ENCODE peak calls at places on chromosomes 13 and 19, in eight cellular contexts. L is IMR-90; F is thoracic aorta; D is CD4-positive, alpha-beta memory T cell; T is adipocyte; E is ovary; A is cardiac fibroblast; M is PC-9. G is an unnamed sample.

GRCh38 chr13:30744056-30744684 is 8.8 kb downstream of the ALOX5AP start:
- DNase-seq in M (peak), A (peak), F (no peak), T (peak), D (peak), E (no peak), L (peak), G (no peak)

GRCh38 chr13:28492527-28493367 is 2.2 kb downstream of the FLT1 start:
- DNase-seq in M (no peak), D (peak), T (peak), A (no peak), F (no peak), L (no peak), E (no peak), G (no peak)

GRCh38 chr19:6677924-6678689 is 8.1 kb upstream of the TNFSF14 start:
- DNase-seq in M (no peak), A (peak), D (no peak), E (no peak), F (no peak), T (no peak), L (no peak), G (no peak)

GRCh38 chr19:9565900-9566705 is 18.2 kb downstream of the ZNF121 start:
- DNase-seq in F (no peak), M (no peak), A (peak), T (no peak), L (peak), D (no peak), E (no peak), G (peak)

GRCh38 chr19:17680235-17680722 is 7.9 kb downstream of the UNC13A start:
- DNase-seq in T (peak), M (peak), F (peak), D (peak), L (peak), E (peak), A (peak), G (peak)

GRCh38 chr13:39777527-39778061 is 122.1 kb downstream of the COG6 start:
- DNase-seq in E (no peak), F (no peak), T (peak), D (peak), M (peak), A (peak), L (peak), G (peak)

GRCh38 chr19:11325544-11325943 is 13.9 kb downstream of the RAB3D start:
- DNase-seq in F (no peak), A (no peak), M (no peak), E (no peak), D (no peak), L (no peak), T (no peak), G (no peak)

GRCh38 chr19:38817081-38817480 is 4.3 kb upstream of the LGALS4 start:
- DNase-seq in F (no peak), M (no peak), E (no peak), L (no peak), A (no peak), D (no peak), T (no peak), G (no peak)

GRCh38 chr13:48437381-48437780 is 24.5 kb upstream of the LPAR6 start:
- DNase-seq in M (no peak), E (peak), T (peak), A (peak), F (no peak), D (no peak), L (peak), G (peak)

GRCh38 chr13:62294210-62294609 is 878.6 kb upstream of the PCDH20 start:
- DNase-seq in T (peak), A (peak), F (no peak), D (no peak), E (no peak), L (peak), M (no peak), G (no peak)

GRCh38 chr13:20519887-20520286 is 5.8 kb downstream of the CRYL1 start:
- DNase-seq in L (no peak), M (no peak), A (no peak), F (no peak), E (no peak), D (no peak), T (peak), G (peak)

GRCh38 chr13:53201454-53202225 is 173.0 kb downstream of the OLFM4 start:
- DNase-seq in L (no peak), E (no peak), F (no peak), M (no peak), D (no peak), T (no peak), A (no peak), G (no peak)

DNA sequence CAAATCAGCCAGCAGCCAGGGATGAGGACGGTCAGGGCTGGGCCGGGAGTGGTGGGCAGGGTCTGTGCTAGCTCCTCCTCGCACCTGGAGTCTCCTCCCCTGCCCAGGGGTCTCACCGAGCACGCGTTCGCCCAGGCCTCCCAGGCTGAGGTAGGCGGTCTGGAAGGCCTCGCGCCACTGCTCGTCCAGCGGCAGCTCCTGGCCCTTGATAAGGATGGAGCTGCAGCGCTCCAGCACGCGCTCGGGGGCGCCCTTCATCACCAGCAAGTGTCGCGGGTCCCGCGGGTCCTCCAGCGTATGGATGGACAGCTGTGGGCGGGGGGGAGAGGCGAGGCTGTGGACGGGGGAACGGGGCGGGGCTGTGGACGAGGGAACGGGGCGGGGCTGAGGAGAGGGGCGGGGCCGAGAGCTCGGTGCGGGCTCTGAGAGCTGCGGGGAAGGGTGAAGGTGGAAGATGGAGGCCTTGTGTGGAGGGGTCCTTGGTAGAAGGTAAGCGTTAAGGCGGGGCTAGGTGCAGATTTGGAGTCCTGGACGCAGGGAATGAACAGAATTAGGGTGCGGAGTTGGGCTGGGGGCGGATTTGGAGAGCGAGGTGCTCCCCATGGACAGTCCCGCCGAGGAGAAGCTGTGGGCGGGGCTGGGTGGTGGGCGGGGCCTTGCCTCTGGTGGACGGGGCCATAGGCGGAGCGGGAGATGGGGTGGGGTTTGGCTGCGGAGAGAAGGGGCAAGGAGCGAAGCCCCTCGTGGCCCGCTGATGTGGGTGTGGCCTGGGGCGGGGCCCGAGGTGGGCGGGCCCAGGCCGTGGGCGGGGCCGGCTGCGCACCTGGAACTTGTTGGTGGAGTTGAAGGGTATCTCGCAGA is 5.7 kb downstream of the ATP4A start:
- DNase-seq in A (peak), D (peak), M (no peak), F (no peak), T (peak), L (peak), E (peak), G (peak)
- H3K4me3 ChIP-seq in A (peak), D (peak), M (no peak), F (peak), T (no peak), L (peak), E (no peak), G (peak)

DNA sequence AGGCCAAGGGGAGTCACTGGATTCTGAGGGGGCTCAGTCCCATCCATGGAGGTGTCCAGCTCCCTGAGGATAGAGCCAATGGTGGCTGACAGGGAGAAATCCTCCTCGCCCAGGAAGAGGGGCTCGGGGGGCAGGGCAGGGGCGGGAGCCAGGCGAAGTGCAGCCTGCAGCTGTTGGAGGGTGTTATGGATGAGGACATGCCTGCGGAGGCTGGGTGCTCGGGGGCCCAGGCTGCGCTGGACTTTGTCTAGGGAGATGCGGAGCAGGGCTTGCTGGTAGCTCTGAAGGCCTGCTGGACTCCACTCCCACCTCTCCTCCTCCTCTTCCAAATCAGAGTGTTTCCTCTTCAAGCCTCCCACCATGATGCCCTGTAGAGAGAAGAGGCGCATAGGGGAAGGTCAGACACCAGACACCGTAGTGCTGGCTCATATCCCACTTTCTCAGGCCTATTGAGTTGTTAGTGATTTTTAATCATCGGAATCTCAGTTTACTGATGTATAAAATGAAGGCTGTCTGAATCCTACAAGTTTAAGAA is 2.3 kb downstream of the SERTAD3 start:
- DNase-seq in M (no peak), A (no peak), F (no peak), E (no peak), D (no peak), L (no peak), T (no peak), G (no peak)
- H3K4me3 ChIP-seq in M (peak), A (no peak), F (no peak), E (no peak), D (no peak), L (no peak), T (peak), G (peak)

GRCh38 chr13:96994030-96994848 is at the start of gene OXGR1:
- DNase-seq in M (no peak), A (no peak), L (no peak), E (no peak), F (no peak), D (no peak), T (peak), G (no peak)

GRCh38 chr13:96994849-96995243 is 570 bp upstream of the OXGR1 start:
- DNase-seq in E (no peak), T (no peak), A (no peak), M (no peak), L (no peak), D (no peak), F (no peak), G (no peak)

GRCh38 chr13:96996097-96996496 is 1.8 kb upstream of the OXGR1 start:
- DNase-seq in T (no peak), M (no peak), L (no peak), E (no peak), F (no peak), D (no peak), A (no peak), G (no peak)

GRCh38 chr13:96992633-96993032 is 1.6 kb downstream of the OXGR1 start:
- DNase-seq in F (no peak), A (no peak), L (no peak), D (no peak), E (no peak), T (no peak), M (no peak), G (no peak)

DNA sequence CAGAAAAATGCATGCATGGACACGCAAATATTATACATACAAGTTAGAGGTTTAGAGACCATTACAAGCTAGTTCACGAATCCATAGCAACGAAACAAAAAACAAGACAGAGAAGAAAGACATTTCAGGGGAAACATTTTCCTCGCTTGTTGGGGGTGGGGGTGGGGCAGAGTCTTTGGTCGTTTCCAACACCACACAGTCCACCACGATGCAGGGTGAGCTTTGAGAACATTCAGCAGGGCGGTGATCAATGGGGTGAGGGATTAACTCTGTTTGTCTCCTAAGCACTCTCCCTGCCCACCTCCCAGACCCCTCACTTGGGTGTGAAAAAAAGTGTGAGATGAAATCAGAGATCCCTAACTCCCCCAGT is 631 bp downstream of the OXGR1 start:
- DNase-seq in D (no peak), F (no peak), E (no peak), T (peak), L (no peak), A (no peak), M (no peak), G (no peak)
- H3K4me3 ChIP-seq in D (no peak), F (peak), E (peak), T (no peak), L (peak), A (peak), M (peak), G (peak)

GRCh38 chr19:42652021-42652420 is 57.3 kb upstream of the CEACAM8 start:
- DNase-seq in D (no peak), A (no peak), T (no peak), L (no peak), E (no peak), F (no peak), M (no peak), G (no peak)
- H3K4me3 ChIP-seq in D (no peak), A (no peak), T (no peak), L (no peak), E (no peak), F (no peak), M (no peak), G (no peak)

GRCh38 chr19:1856345-1856697 is 7.1 kb downstream of the KLF16 start:
- DNase-seq in L (no peak), F (no peak), M (no peak), T (no peak), D (no peak), E (no peak), A (no peak), G (no peak)

GRCh38 chr19:1857648-1858326 is 5.6 kb downstream of the KLF16 start:
- DNase-seq in M (no peak), E (no peak), A (no peak), D (no peak), F (no peak), T (no peak), L (no peak), G (no peak)

GRCh38 chr19:1855828-1856255 is 7.5 kb downstream of the KLF16 start:
- DNase-seq in A (no peak), L (peak), F (no peak), E (no peak), M (no peak), T (peak), D (peak), G (peak)

GRCh38 chr19:1858412-1859081 is 4.8 kb downstream of the KLF16 start:
- DNase-seq in E (no peak), T (no peak), M (no peak), D (no peak), A (no peak), L (no peak), F (no peak), G (no peak)

DNA sequence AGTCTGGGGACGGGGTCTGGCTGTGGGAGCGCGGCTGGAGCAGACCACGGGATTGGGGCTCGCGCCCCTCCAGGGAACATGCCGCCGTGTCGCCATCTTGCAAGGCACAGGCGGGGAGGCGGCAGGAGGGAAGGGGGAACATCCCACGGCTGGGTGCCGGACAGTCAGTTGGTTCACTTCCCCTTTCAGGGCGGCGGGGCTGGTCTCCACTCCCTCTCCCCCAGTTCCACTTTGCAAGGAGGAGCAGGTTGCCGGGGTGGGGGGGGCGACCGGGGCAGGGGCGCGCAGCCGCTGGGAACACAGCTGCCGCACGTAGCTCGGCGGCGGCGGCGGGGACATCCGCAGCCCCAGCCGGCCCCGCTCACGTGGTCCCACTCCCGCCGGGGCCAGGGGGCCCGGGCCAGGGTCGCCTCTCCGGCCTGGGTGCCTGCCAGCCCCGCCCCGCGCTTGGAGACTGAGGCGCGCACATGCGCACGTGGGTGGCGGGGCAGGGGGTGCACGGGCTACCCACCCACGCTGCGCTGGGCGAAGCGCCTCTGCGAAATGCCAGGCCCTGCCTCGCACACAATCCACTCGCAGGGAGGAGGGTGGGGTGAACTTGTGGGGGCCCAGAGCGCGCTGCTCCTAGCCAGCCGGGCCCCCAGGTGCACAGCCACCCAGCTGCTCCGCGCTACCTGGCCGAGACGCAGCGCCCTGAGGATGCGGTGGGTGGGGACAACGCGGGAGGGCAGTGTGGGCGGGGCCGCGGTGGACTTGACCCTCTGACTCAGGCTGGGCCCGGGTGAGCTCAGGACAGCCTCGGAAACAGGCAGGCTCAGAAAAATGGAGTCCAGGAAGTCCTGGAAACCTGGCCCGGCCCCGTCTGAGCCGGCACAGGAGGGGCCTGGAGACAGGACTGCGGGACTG is 6.4 kb downstream of the KLF16 start:
- DNase-seq in A (peak), E (peak), D (no peak), T (peak), M (peak), L (peak), F (peak), G (peak)
- H3K4me3 ChIP-seq in A (peak), E (peak), D (peak), T (peak), M (no peak), L (peak), F (peak), G (peak)

GRCh38 chr19:2702170-2703076 is at the start of gene GNG7:
- DNase-seq in F (peak), M (peak), T (peak), D (peak), L (peak), E (peak), A (peak), G (peak)
- H3K4me3 ChIP-seq in F (peak), M (no peak), T (no peak), D (peak), L (peak), E (peak), A (peak), G (peak)

DNA sequence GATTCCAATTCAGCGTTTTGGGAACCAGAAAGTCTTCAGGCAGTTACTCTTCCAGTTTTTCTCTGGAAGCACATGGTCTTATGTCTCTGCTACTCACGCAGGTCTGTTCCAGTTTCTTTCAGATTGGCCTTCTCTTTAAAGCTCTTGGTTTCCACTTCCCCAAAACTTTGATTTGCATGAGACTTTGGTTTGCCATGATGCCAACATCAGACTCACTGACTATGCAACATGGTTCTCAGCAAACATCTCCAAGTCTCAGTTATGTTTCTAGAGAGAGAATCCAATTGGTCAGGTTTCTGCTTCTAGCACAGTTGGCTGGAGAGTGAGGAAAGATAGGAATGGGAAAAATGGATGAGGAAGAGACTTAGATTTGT is 3.1 kb downstream of the AKAP11 start:
- DNase-seq in D (no peak), M (no peak), F (no peak), T (no peak), L (no peak), A (no peak), E (no peak), G (no peak)
- H3K4me3 ChIP-seq in D (peak), M (no peak), F (no peak), T (no peak), L (no peak), A (no peak), E (no peak), G (no peak)

DNA sequence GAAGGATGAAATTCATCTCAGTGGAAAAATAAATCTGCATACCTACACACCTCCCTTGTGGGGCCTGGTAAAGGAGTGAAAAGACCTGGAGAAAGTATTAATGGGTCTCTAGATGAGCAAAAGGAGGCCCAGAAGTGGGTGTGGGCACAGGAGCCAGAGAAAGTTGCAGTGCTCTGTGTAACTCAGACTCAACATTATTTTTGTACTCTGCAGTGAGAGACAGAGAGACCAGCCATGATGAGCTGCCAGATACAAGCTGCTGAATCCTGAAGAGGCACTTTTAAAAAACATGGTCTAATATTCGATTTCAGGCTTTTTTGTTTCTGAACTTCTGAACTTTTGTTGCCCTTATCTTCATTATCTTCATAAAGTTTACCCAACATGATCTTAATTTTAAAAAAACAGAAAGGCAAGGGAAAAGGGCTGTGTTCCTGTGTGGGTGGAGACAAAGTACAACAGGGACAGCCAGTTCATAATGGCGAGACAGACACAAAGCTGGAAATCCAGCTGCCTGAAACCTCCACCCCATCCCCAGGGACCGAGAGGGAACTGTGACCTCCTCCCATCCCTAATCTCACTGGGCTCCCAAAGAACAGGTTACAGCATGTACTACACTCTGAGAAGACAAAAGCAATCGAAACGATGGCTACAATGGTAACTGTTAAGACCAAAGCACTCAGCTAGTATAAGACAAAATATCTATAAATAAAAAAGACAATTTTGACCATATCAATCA is 77.2 kb downstream of the KLF12 start:
- DNase-seq in F (no peak), E (no peak), A (peak), L (no peak), T (peak), D (no peak), M (no peak), G (no peak)
- H3K4me3 ChIP-seq in F (no peak), E (no peak), A (no peak), L (no peak), T (peak), D (no peak), M (no peak), G (no peak)

GRCh38 chr19:53992211-53992610 is 774 bp downstream of the CACNG6 start:
- DNase-seq in A (no peak), F (no peak), T (no peak), D (no peak), M (no peak), L (no peak), E (no peak), G (no peak)
- H3K4me3 ChIP-seq in A (no peak), F (no peak), T (no peak), D (no peak), M (peak), L (no peak), E (no peak), G (no peak)